ENCODE peak calls at places on chromosomes 3 and 15, in four cellular contexts. I, P, O and F are unnamed samples.

GRCh38 chr15:66995257-66995656 is 70.1 kb upstream of the SMAD3 start:
- DNase-seq in I (no peak), P (no peak), O (no peak), F (no peak)

GRCh38 chr3:57538465-57538864 is 5.7 kb downstream of the DNAH12 start:
- DNase-seq in I (no peak), P (no peak), O (no peak), F (no peak)

GRCh38 chr15:69388259-69388658 is 25.9 kb upstream of the KIF23 start:
- DNase-seq in I (no peak), P (no peak), O (no peak), F (no peak)

GRCh38 chr3:192005989-192006388 is 545.0 kb downstream of the PYDC2 start:
- DNase-seq in I (no peak), P (no peak), O (no peak), F (no peak)

GRCh38 chr3:66037986-66038369 is 740 bp downstream of the MAGI1 start:
- DNase-seq in I (no peak), P (no peak), O (no peak), F (no peak)

GRCh38 chr3:121566773-121567172 is 976 bp upstream of the ARGFX start:
- DNase-seq in I (no peak), P (no peak), O (no peak), F (no peak)

GRCh38 chr3:4163006-4163405 is 140.2 kb upstream of the SETMAR start:
- DNase-seq in I (no peak), P (no peak), O (no peak), F (no peak)

GRCh38 chr3:175526609-175527280 is 667.6 kb downstream of the NAALADL2 start:
- DNase-seq in I (no peak), P (peak; percentile 1), O (no peak), F (no peak)

GRCh38 chr3:42809202-42809601 is at the start of gene ACKR2:
- DNase-seq in I (no peak), P (no peak), O (no peak), F (no peak)